ENCODE peak calls at places on chromosomes 3 and 15, in six cellular contexts. One of them, this sample, is unnamed.

GRCh38 chr3:56914646-56915045 is 112.9 kb upstream of the ARHGEF3 start:
- DNase-seq in neural progenitor cell: no peak
- DNase-seq in fibroblast of lung: no peak
- DNase-seq in HCT116: no peak
- DNase-seq in GM23248: no peak
- DNase-seq in DND-41: no peak
- DNase-seq in this sample: no peak

GRCh38 chr3:138187296-138188012 is at the start of gene ARMC8:
- DNase-seq in fibroblast of lung: peak
- DNase-seq in GM23248: peak
- DNase-seq in HCT116: peak
- DNase-seq in DND-41: no peak
- DNase-seq in neural progenitor cell: peak
- DNase-seq in this sample: peak

GRCh38 chr15:67062365-67062985 is 2.9 kb upstream of the SMAD3 start:
- DNase-seq in GM23248: no peak
- DNase-seq in neural progenitor cell: no peak
- DNase-seq in DND-41: no peak
- DNase-seq in fibroblast of lung: no peak
- DNase-seq in HCT116: no peak
- DNase-seq in this sample: no peak

GRCh38 chr15:53462631-53463030 is 296.8 kb downstream of the WDR72 start:
- DNase-seq in GM23248: no peak
- DNase-seq in HCT116: no peak
- DNase-seq in DND-41: no peak
- DNase-seq in fibroblast of lung: no peak
- DNase-seq in neural progenitor cell: no peak
- DNase-seq in this sample: no peak

GRCh38 chr3:127208483-127209100 is 15.7 kb downstream of the PRR23E start:
- DNase-seq in GM23248: peak
- DNase-seq in DND-41: no peak
- DNase-seq in neural progenitor cell: no peak
- DNase-seq in fibroblast of lung: no peak
- DNase-seq in HCT116: no peak
- DNase-seq in this sample: no peak

GRCh38 chr15:100764778-100765457 is 114.7 kb upstream of the ALDH1A3 start:
- DNase-seq in fibroblast of lung: peak
- DNase-seq in HCT116: no peak
- DNase-seq in DND-41: no peak
- DNase-seq in GM23248: peak
- DNase-seq in neural progenitor cell: no peak
- DNase-seq in this sample: peak

GRCh38 chr3:46089237-46090011 is 62.1 kb upstream of the XCR1 start:
- DNase-seq in neural progenitor cell: no peak
- DNase-seq in HCT116: no peak
- DNase-seq in GM23248: peak
- DNase-seq in DND-41: no peak
- DNase-seq in fibroblast of lung: peak
- DNase-seq in this sample: peak

GRCh38 chr3:71987089-71987735 is 202.3 kb upstream of the PROK2 start:
- DNase-seq in neural progenitor cell: no peak
- DNase-seq in HCT116: peak
- DNase-seq in fibroblast of lung: peak
- DNase-seq in DND-41: no peak
- DNase-seq in GM23248: peak
- DNase-seq in this sample: peak

DNA sequence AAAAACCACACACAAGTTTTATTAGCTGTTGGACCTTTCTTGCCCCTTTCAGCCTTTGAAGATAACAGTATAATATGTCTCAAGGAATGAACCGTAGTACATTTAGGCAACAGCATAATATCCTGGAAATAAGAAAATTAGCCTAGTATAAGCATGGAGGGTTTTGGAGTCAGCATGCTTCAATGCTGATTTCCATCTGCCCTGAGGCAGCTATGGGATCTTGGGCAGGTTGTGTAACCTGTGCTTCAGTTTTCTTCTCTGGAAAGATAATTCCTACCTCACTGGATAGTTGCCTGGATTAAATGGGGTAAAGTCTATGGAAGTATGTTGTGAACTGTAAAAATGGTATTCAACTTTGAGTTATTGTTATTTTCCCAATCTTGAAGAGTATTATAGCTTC is 1.6 kb downstream of the DHX30 start:
- DNase-seq in GM23248: no peak
- DNase-seq in fibroblast of lung: no peak
- DNase-seq in HCT116: no peak
- DNase-seq in DND-41: no peak
- DNase-seq in neural progenitor cell: no peak
- DNase-seq in this sample: no peak
- H3K9ac ChIP-seq in GM23248: peak
- H3K9ac ChIP-seq in fibroblast of lung: no peak
- H3K9ac ChIP-seq in HCT116: no peak
- H3K9ac ChIP-seq in DND-41: peak
- H3K9ac ChIP-seq in neural progenitor cell: no peak
- H3K9ac ChIP-seq in this sample: no peak

GRCh38 chr15:81763304-81763703 is 282.5 kb downstream of the MEX3B start:
- DNase-seq in GM23248: no peak
- DNase-seq in fibroblast of lung: no peak
- DNase-seq in neural progenitor cell: no peak
- DNase-seq in HCT116: no peak
- DNase-seq in DND-41: no peak
- DNase-seq in this sample: no peak
- H3K9ac ChIP-seq in GM23248: no peak
- H3K9ac ChIP-seq in fibroblast of lung: no peak
- H3K9ac ChIP-seq in neural progenitor cell: no peak
- H3K9ac ChIP-seq in HCT116: no peak
- H3K9ac ChIP-seq in DND-41: no peak
- H3K9ac ChIP-seq in this sample: no peak

DNA sequence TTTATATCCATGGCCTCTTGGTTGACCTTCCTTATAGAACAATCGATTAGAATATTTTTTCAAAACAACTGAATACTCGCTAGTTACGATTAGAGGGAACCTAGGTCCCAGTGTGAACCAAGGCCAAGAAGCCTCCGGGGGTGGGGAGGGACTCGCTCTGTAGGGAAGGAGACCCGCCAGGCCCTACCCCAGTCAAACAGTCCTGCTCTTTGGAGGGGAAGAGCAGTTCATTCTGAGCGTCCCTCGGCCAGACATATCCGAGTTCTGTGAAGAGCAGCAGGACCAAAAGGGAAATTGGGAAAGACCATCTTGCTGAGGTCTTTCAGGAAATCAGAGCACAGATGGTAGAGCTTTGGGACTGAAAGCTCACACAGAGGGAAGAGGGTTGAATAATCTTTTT is 137.3 kb upstream of the HES1 start:
- DNase-seq in DND-41: no peak
- DNase-seq in GM23248: no peak
- DNase-seq in fibroblast of lung: no peak
- DNase-seq in HCT116: no peak
- DNase-seq in neural progenitor cell: no peak
- DNase-seq in this sample: no peak
- H3K9ac ChIP-seq in DND-41: no peak
- H3K9ac ChIP-seq in GM23248: no peak
- H3K9ac ChIP-seq in fibroblast of lung: no peak
- H3K9ac ChIP-seq in HCT116: no peak
- H3K9ac ChIP-seq in neural progenitor cell: no peak
- H3K9ac ChIP-seq in this sample: no peak

GRCh38 chr15:80247320-80247719 is 4.7 kb downstream of the CTXND1 start:
- DNase-seq in neural progenitor cell: no peak
- DNase-seq in GM23248: no peak
- DNase-seq in fibroblast of lung: no peak
- DNase-seq in DND-41: no peak
- DNase-seq in HCT116: no peak
- DNase-seq in this sample: no peak

GRCh38 chr15:80251505-80252280 is at the start of gene CTXND1:
- DNase-seq in fibroblast of lung: no peak
- DNase-seq in GM23248: peak
- DNase-seq in neural progenitor cell: peak
- DNase-seq in DND-41: no peak
- DNase-seq in HCT116: no peak
- DNase-seq in this sample: peak

GRCh38 chr15:80249973-80250372 is 2.0 kb downstream of the CTXND1 start:
- DNase-seq in neural progenitor cell: no peak
- DNase-seq in GM23248: no peak
- DNase-seq in DND-41: no peak
- DNase-seq in HCT116: no peak
- DNase-seq in fibroblast of lung: no peak
- DNase-seq in this sample: no peak

GRCh38 chr15:80250614-80251504 is 1.2 kb downstream of the CTXND1 start:
- DNase-seq in DND-41: no peak
- DNase-seq in fibroblast of lung: no peak
- DNase-seq in HCT116: no peak
- DNase-seq in GM23248: no peak
- DNase-seq in neural progenitor cell: peak
- DNase-seq in this sample: no peak

GRCh38 chr15:80252281-80252619 is 237 bp upstream of the CTXND1 start:
- DNase-seq in fibroblast of lung: no peak
- DNase-seq in GM23248: no peak
- DNase-seq in HCT116: no peak
- DNase-seq in DND-41: no peak
- DNase-seq in neural progenitor cell: no peak
- DNase-seq in this sample: no peak
- H3K9ac ChIP-seq in fibroblast of lung: no peak
- H3K9ac ChIP-seq in GM23248: no peak
- H3K9ac ChIP-seq in HCT116: no peak
- H3K9ac ChIP-seq in DND-41: no peak
- H3K9ac ChIP-seq in neural progenitor cell: no peak
- H3K9ac ChIP-seq in this sample: no peak

GRCh38 chr15:96362759-96363678 is 32.5 kb downstream of the NR2F2 start:
- DNase-seq in DND-41: no peak
- DNase-seq in GM23248: no peak
- DNase-seq in fibroblast of lung: no peak
- DNase-seq in neural progenitor cell: peak
- DNase-seq in HCT116: no peak
- DNase-seq in this sample: no peak

GRCh38 chr15:96360581-96361308 is 30.2 kb downstream of the NR2F2 start:
- DNase-seq in neural progenitor cell: peak
- DNase-seq in DND-41: no peak
- DNase-seq in GM23248: no peak
- DNase-seq in HCT116: no peak
- DNase-seq in fibroblast of lung: no peak
- DNase-seq in this sample: no peak

GRCh38 chr15:96359772-96360498 is 29.4 kb downstream of the NR2F2 start:
- DNase-seq in HCT116: no peak
- DNase-seq in DND-41: no peak
- DNase-seq in neural progenitor cell: peak
- DNase-seq in GM23248: peak
- DNase-seq in fibroblast of lung: peak
- DNase-seq in this sample: no peak

GRCh38 chr15:96362001-96362758 is 31.7 kb downstream of the NR2F2 start:
- DNase-seq in GM23248: no peak
- DNase-seq in neural progenitor cell: peak
- DNase-seq in HCT116: no peak
- DNase-seq in fibroblast of lung: no peak
- DNase-seq in DND-41: no peak
- DNase-seq in this sample: no peak

DNA sequence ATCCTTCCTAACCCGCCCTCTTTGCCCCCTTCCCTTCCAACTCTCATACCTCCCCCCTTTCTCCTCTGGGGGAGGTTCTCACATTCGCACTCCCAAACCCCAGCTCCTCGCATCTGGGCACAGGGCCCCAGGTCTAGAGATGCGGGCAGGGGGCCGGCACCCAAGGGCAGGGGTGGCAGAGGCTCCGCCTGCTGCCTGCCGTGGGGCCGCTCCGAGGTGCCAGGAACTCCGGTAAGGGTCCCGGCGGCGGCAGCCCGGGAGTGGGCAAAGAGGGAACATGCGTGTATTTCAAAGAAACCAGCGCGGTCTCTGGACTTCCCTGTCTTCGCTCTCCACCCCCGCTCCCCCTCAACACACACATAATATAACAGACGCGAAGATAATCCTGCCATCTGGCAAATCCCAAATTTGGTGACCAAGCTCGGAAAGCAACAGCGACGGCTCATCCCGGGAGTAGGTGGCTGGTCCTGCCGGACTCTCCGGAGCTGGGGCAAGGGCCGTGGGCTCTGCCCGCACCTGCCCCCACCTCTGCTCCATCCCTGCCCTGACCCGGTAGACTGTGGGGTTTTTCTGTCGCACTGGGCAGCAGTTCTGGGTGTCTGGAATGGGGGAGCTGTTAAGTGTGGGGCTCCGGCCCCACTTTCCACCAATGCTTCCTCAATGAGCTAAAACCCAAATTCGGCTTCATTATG is 31.0 kb downstream of the NR2F2 start:
- DNase-seq in neural progenitor cell: peak
- DNase-seq in HCT116: no peak
- DNase-seq in GM23248: no peak
- DNase-seq in DND-41: no peak
- DNase-seq in fibroblast of lung: no peak
- DNase-seq in this sample: no peak
- H3K9ac ChIP-seq in neural progenitor cell: no peak
- H3K9ac ChIP-seq in HCT116: no peak
- H3K9ac ChIP-seq in GM23248: no peak
- H3K9ac ChIP-seq in DND-41: no peak
- H3K9ac ChIP-seq in fibroblast of lung: peak
- H3K9ac ChIP-seq in this sample: no peak